ENCODE peak calls at places on chromosomes 13 and 19, in six cellular contexts. E, F, G, L, U and H are unnamed samples.

GRCh38 chr19:20640023-20640422 is 21.3 kb downstream of the ZNF626 start:
- DNase-seq in G (no peak), U (no peak), F (no peak), E (no peak), L (no peak), H (no peak)

GRCh38 chr19:31350693-31351211 is 1.5 kb upstream of the TSHZ3 start:
- DNase-seq in L (no peak), F (peak; percentile 68), G (peak; percentile 56), U (peak; percentile 50), E (peak; percentile 55), H (no peak)

GRCh38 chr13:101942038-101942437 is 459.8 kb downstream of the FGF14 start:
- DNase-seq in U (peak; percentile 10), F (no peak), E (no peak), L (peak; percentile 76), G (peak; percentile 16), H (no peak)

GRCh38 chr13:107138468-107138867 is 570.5 kb upstream of the ARGLU1 start:
- DNase-seq in F (no peak), U (no peak), E (no peak), G (no peak), L (no peak), H (no peak)

GRCh38 chr13:114110091-114110829 is 22.2 kb downstream of the RASA3 start:
- DNase-seq in G (no peak), F (no peak), L (peak; percentile 47), E (no peak), U (peak; percentile 34), H (no peak)

GRCh38 chr13:50452761-50453160 is 390.7 kb downstream of the DLEU7 start:
- DNase-seq in F (no peak), L (no peak), U (no peak), E (no peak), G (no peak), H (no peak)

GRCh38 chr19:37332839-37333238 is 38.1 kb upstream of the ZNF527 start:
- DNase-seq in F (no peak), U (no peak), E (no peak), L (no peak), G (no peak), H (no peak)

GRCh38 chr13:30845297-30846214 is 60.5 kb upstream of the MEDAG start:
- DNase-seq in L (no peak), E (no peak), U (peak; percentile 18), F (no peak), G (no peak), H (no peak)

GRCh38 chr19:11106477-11106876 is 17.2 kb downstream of the LDLR start:
- DNase-seq in F (peak; percentile 80), E (no peak), L (peak; percentile 63), G (no peak), U (no peak), H (no peak)

GRCh38 chr13:82136880-82137279 is 1745.4 kb downstream of the SLITRK1 start:
- DNase-seq in F (no peak), L (no peak), E (no peak), U (peak; percentile 17), G (no peak), H (no peak)

GRCh38 chr13:100530645-100531044 is 57.9 kb downstream of the GGACT start:
- DNase-seq in E (no peak), F (no peak), G (peak; percentile 33), U (no peak), L (no peak), H (no peak)

GRCh38 chr13:75541287-75541686 is 3.6 kb upstream of the COMMD6 start:
- DNase-seq in F (no peak), U (no peak), L (no peak), G (peak; percentile 39), E (no peak), H (no peak)